ENCODE peak calls at places on chromosomes 11 and 22, in seven cellular contexts. H, R, C, B, D, Q and M are unnamed samples.

GRCh38 chr22:46579751-46580449 is 40.3 kb upstream of the GRAMD4 start:
- DNase-seq in D (no peak), B (no peak), H (no peak), C (no peak), Q (no peak), R (no peak), M (no peak)

GRCh38 chr11:42524534-42525227 is 787.1 kb upstream of the API5 start:
- DNase-seq in H (peak; percentile 80), C (peak; percentile 81), B (no peak), D (peak; percentile 18), R (peak; percentile 77), Q (peak; percentile 84), M (peak; percentile 34)

GRCh38 chr22:20802922-20803553 is 29.1 kb downstream of the SERPIND1 start:
- DNase-seq in H (no peak), D (no peak), B (no peak), C (no peak), R (no peak), Q (no peak), M (no peak)

GRCh38 chr22:20919718-20920117 is 2.5 kb downstream of the CRKL start:
- DNase-seq in C (peak; percentile 36), H (no peak), D (peak; percentile 22), R (no peak), B (no peak), Q (no peak), M (no peak)

GRCh38 chr11:103325686-103326069 is 216.5 kb downstream of the DYNC2H1 start:
- DNase-seq in B (no peak), R (no peak), H (peak; percentile 12), C (no peak), D (no peak), Q (peak; percentile 49), M (no peak)

GRCh38 chr11:67273260-67273990 is 7.2 kb downstream of the GRK2 start:
- DNase-seq in H (no peak), Q (no peak), C (no peak), D (no peak), B (no peak), R (no peak), M (no peak)

GRCh38 chr22:30127749-30128166 is 47.5 kb downstream of the HORMAD2 start:
- DNase-seq in H (no peak), B (peak; percentile 89), C (peak; percentile 89), D (no peak), R (no peak), Q (no peak), M (no peak)

GRCh38 chr22:37242395-37242918 is 1.6 kb downstream of the RAC2 start:
- DNase-seq in R (peak; percentile 51), H (no peak), Q (no peak), C (peak; percentile 40), B (peak; percentile 38), D (peak; percentile 78), M (no peak)

GRCh38 chr11:75997273-75997552 is 182.2 kb downstream of the UVRAG start:
- DNase-seq in B (no peak), D (no peak), C (no peak), H (no peak), R (no peak), Q (no peak), M (no peak)

GRCh38 chr11:12963789-12964536 is 45.2 kb upstream of the RASSF10 start:
- DNase-seq in R (peak; percentile 80), C (peak; percentile 37), Q (peak; percentile 86), B (peak; percentile 48), D (peak; percentile 86), H (peak; percentile 78), M (no peak)

GRCh38 chr11:69111578-69112247 is 44.0 kb upstream of the SMIM38 start:
- DNase-seq in Q (no peak), R (no peak), C (no peak), H (no peak), B (no peak), D (no peak), M (no peak)

GRCh38 chr11:128579790-128580504 is 7.4 kb downstream of the ETS1 start:
- DNase-seq in B (peak; percentile 79), Q (no peak), H (no peak), D (no peak), C (no peak), R (peak; percentile 51), M (no peak)

GRCh38 chr11:46475926-46476545 is 84.5 kb upstream of the CHRM4 start:
- DNase-seq in C (no peak), B (no peak), D (no peak), H (no peak), Q (no peak), R (no peak), M (no peak)

GRCh38 chr11:28756977-28757376 is 648.8 kb downstream of the METTL15 start:
- DNase-seq in D (no peak), Q (no peak), R (peak; percentile 89), C (peak; percentile 95), H (no peak), B (peak; percentile 89), M (no peak)

GRCh38 chr11:10451399-10452116 is 3.5 kb upstream of the AMPD3 start:
- DNase-seq in B (no peak), Q (no peak), D (no peak), R (no peak), C (no peak), H (no peak), M (no peak)

GRCh38 chr11:1877211-1878133 is 14.2 kb downstream of the PRR33 start:
- DNase-seq in B (no peak), D (no peak), H (no peak), C (peak; percentile 16), Q (no peak), R (peak; percentile 8), M (no peak)

GRCh38 chr11:31967404-31967950 is 123.4 kb upstream of the RCN1 start:
- DNase-seq in H (no peak), Q (no peak), D (no peak), R (no peak), B (no peak), C (no peak), M (no peak)

GRCh38 chr11:123300874-123301695 is 106.0 kb upstream of the CLMP start:
- DNase-seq in R (peak; percentile 31), B (peak; percentile 68), Q (no peak), C (peak; percentile 63), H (no peak), D (no peak), M (no peak)

GRCh38 chr11:2567026-2567671 is 122.3 kb downstream of the KCNQ1 start:
- DNase-seq in B (no peak), Q (no peak), R (no peak), H (no peak), D (no peak), C (no peak), M (no peak)

GRCh38 chr22:26648011-26648497 is 9.3 kb upstream of the MIAT start:
- DNase-seq in R (no peak), B (no peak), Q (peak; percentile 94), C (no peak), D (no peak), H (peak; percentile 81), M (no peak)

GRCh38 chr11:46918778-46919513 is 596 bp upstream of the LRP4 start:
- DNase-seq in H (no peak), B (no peak), R (no peak), D (no peak), Q (peak; percentile 65), C (no peak), M (no peak)

GRCh38 chr11:60711316-60711715 is 11.9 kb downstream of the MS4A8 start:
- DNase-seq in Q (no peak), B (no peak), D (no peak), C (no peak), H (no peak), R (no peak), M (no peak)

DNA sequence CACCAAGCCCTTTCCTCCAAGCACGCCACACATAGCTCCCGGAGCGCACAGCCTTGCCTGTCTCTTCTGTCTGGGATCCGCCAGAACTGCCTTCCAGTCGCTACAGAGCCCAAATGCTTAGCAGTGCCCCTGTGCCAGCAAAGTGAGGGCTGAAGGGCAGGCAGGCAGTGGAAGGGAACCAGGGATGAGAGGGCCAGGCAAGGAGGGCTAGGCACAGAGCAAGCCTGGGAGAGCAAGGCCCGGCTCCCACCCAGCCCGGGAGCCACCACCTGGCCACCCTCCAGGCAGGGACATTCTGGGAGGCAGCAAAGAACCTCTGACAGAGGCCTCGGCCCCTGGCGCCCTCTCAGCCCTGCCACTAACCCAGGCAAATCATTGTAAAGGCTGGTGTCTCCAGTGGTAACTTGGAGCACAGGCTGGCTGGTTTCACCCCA is 32.5 kb downstream of the PPP2R1B start:
- DNase-seq in D (no peak), H (no peak), C (no peak), R (no peak), B (no peak), Q (peak; percentile 34), M (no peak)
- H3K9ac ChIP-seq in D (no peak overlapping the region), H (no peak overlapping the region), C (peak overlapping the region; percentile 32), R (no peak overlapping the region), B (peak overlapping the region; percentile 27), Q (no peak overlapping the region), M (no peak overlapping the region)

GRCh38 chr22:48258841-48259240 is 1496.4 kb downstream of the TBC1D22A start:
- DNase-seq in Q (no peak), D (no peak), C (no peak), R (no peak), B (no peak), H (no peak), M (no peak)
- H3K9me3 ChIP-seq in Q (no peaks in the 10 kb centered on the region), D (no peaks in the 10 kb centered on the region), C (peaks cover 2% of the 10 kb centered on the region), R (no peaks in the 10 kb centered on the region), B (peaks cover 59% of the 10 kb centered on the region), H (no peaks in the 10 kb centered on the region), M (no peaks in the 10 kb centered on the region)

GRCh38 chr11:65279713-65280459 is 18.1 kb downstream of the POLA2 start:
- DNase-seq in Q (no peak), C (peak; percentile 99), D (no peak), B (peak; percentile 99), H (no peak), R (peak; percentile 93), M (no peak)
- H3K9ac ChIP-seq in Q (no peak overlapping the region), C (no peak overlapping the region), D (no peak overlapping the region), B (peak overlapping the region; percentile 20), H (no peak overlapping the region), R (peak overlapping the region; percentile 76), M (no peak overlapping the region)

DNA sequence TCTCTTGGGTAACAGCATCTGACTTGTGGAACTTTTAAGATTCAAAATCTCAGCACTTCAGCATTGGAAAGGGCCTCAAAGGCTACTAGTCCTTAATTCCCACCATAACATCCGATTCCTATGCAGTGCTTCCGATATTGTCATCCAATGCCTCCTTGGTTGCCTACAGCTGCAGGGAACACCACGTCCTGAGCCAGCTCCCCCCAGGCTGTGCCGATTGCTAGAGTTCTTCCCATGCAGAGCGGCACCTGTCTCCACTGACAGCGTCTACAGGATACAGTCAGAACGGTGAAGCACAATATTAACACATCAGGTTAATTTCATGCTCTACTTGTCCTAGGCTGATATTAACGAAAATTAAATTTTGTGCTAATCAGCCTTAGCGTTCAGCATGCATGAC is 65.8 kb upstream of the E2F8 start:
- DNase-seq in Q (no peak), R (no peak), C (no peak), H (no peak), D (no peak), B (no peak), M (no peak)
- H3K9me3 ChIP-seq in Q (no peaks in the 10 kb centered on the region), R (no peaks in the 10 kb centered on the region), C (no peaks in the 10 kb centered on the region), H (no peaks in the 10 kb centered on the region), D (no peaks in the 10 kb centered on the region), B (no peaks in the 10 kb centered on the region), M (no peaks in the 10 kb centered on the region)